ENCODE peak calls at places on chromosome 11, in seven cellular contexts. O is HepG2, F is A549, L is SK-N-SH, S is IMR-90, T is K562, B is GM12878. A is an unnamed sample.

GRCh38 chr11:125892071-125892470 is 4.6 kb downstream of the HYLS1 start:
- DNase-seq in B (no peak), T (no peak), O (no peak), L (no peak), S (peak; percentile 75), F (no peak), A (no peak)

GRCh38 chr11:115672999-115673411 is 168.8 kb upstream of the CADM1 start:
- DNase-seq in O (no peak), T (no peak), L (no peak), F (no peak), S (peak; percentile 73), B (no peak), A (no peak)

GRCh38 chr11:38788591-38788990 is 2190.6 kb upstream of the RAG2 start:
- DNase-seq in T (no peak), O (no peak), F (no peak), L (no peak), S (no peak), B (no peak), A (no peak)

GRCh38 chr11:82927264-82927880 is 25.8 kb downstream of the DDIAS start:
- DNase-seq in F (peak; percentile 58), B (no peak), T (peak; percentile 47), O (peak; percentile 43), L (peak; percentile 54), S (peak; percentile 64), A (no peak)

GRCh38 chr11:66230978-66231377 is 37.5 kb upstream of the RAB1B start:
- DNase-seq in L (no peak), O (no peak), T (no peak), F (no peak), S (no peak), B (no peak), A (no peak)

GRCh38 chr11:123473941-123474668 is 44.0 kb downstream of the GRAMD1B start:
- DNase-seq in L (no peak), T (no peak), F (peak; percentile 50), B (no peak), O (no peak), S (peak; percentile 98), A (no peak)

GRCh38 chr11:109071712-109072524 is 350.1 kb upstream of the C11orf87 start:
- DNase-seq in O (no peak), F (no peak), B (no peak), S (peak; percentile 46), T (no peak), L (no peak), A (no peak)

GRCh38 chr11:73236879-73237278 is 18.8 kb downstream of the P2RY2 start:
- DNase-seq in L (peak; percentile 63), B (no peak), O (peak; percentile 57), F (peak; percentile 69), T (peak; percentile 61), S (peak; percentile 18), A (no peak)

GRCh38 chr11:132994038-132994502 is 538.2 kb downstream of the OPCML start:
- DNase-seq in F (no peak), S (no peak), B (no peak), O (no peak), L (peak; percentile 37), T (no peak), A (no peak)

GRCh38 chr11:60978546-60979380 is 7.3 kb downstream of the CD6 start:
- DNase-seq in F (no peak), L (peak; percentile 58), S (no peak), O (no peak), T (no peak), B (peak; percentile 21), A (no peak)

GRCh38 chr11:13487661-13488030 is 8.2 kb downstream of the PTH start:
- DNase-seq in B (no peak), T (peak; percentile 44), F (peak; percentile 49), S (peak; percentile 3), O (peak; percentile 77), L (no peak), A (peak; percentile 49)

GRCh38 chr11:11510939-11511338 is 110.9 kb downstream of the GALNT18 start:
- DNase-seq in F (no peak), L (no peak), B (no peak), S (peak; percentile 17), O (no peak), T (no peak), A (no peak)
- TF ChIP-seq RFX5 in F (no peak), L (no peak), B (no peak), S (no peak), O (no peak), T (no peak), A (no peak)

DNA sequence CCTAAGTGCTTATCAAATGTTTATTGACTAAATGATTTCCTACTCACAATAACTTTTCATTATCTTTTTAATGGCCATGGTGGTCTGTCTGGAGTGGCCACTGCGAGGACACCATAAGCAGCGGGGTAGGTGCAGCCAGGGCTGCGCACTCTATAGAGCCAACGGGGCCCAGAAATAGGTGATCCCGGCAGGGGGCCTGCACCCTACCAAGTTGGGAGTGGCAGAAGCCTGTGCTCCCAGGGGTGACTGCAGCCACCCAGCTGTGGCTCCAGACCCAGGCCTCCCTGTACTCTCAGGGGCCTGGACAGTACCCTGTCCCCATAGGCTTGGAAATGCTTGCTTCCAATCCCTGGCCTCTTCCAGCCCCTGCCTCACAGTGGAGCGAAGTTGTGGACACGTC is 426.4 kb upstream of the FAT3 start:
- DNase-seq in B (no peak), O (no peak), T (no peak), L (no peak), S (no peak), F (no peak), A (no peak)
- TF ChIP-seq RFX5 in B (no peak), O (no peak), T (no peak), L (no peak), S (no peak), F (no peak), A (no peak)

DNA sequence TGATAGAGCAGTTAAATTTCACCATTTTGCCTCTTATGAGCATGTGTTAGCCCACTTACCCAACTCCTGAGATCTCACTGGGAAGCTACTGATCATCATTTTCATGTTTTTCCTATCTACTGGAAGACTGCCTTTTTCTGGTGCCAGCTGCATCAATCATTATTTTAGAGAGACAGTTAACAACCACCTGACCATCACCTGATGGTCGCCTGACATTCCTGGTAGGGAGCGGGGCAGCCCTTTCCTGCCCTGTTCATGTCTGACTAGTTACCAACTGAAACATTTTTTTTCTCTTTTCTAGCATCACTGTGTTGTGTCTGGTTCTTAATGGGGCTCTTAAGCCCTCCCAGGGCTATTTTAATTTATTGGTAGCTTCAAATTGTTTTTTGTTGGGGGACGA is 20.2 kb upstream of the PATL1 start:
- DNase-seq in B (no peak), S (no peak), L (no peak), O (no peak), T (no peak), F (no peak), A (no peak)
- TF ChIP-seq RFX5 in B (no peak), S (no peak), L (no peak), O (no peak), T (no peak), F (no peak), A (no peak)

DNA sequence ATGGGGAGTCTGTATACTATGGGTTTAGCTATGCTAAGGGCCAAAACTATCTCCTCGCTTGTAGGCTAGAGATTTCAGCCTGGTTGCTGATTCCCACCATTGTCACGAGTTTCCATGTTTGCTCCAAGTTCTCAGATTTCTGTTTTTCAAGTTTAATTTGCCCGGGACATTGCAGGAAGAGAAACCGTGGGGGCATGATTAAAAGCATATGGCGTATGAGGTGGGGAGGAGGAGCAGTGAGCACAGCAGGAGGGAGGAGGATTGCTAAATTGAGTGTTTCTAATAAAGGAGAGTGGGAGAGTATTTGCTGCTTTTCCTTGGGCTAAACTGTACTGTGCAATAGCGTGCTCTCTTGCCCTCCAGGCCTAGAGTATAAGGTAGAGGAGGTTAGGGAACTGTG is 558.4 kb downstream of the METTL15 start:
- DNase-seq in S (no peak), B (no peak), O (no peak), L (no peak), T (no peak), F (no peak), A (no peak)
- TF ChIP-seq RFX5 in S (no peak), B (no peak), O (no peak), L (no peak), T (no peak), F (no peak), A (no peak)

DNA sequence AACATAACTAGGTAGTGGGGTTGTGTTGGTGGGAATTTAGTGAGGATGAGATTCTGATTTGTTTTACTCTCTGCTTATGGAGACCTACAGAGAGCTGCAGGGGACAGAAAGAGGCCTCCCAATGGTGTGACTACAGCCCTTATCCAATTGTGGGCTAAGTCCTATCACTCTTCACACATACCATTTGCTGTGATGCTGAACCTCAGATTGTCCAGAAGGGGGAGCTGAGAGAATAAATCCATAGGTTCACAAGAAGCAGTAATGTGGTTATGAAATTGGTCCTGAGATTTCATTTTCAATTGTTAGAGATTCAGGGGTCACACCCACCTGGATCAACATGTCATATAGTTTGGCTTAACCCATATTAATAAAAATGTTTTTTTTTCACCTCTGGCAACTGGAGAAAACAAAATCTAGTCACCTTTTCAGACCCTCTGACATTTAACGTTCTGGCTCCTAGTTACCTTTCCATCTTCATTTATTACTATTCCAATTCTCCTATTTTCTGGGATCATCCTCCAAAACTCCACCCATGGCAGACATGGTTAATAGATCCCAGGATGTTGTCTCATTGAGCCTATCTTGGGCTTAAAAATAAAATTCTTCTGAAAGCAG is 53.3 kb upstream of the PTPN5 start:
- DNase-seq in B (no peak), S (peak; percentile 33), L (peak; percentile 40), F (peak; percentile 28), T (peak; percentile 32), O (peak; percentile 37), A (no peak)
- TF ChIP-seq RFX5 in B (no peak), S (no peak), L (no peak), F (no peak), T (no peak), O (no peak), A (no peak)

DNA sequence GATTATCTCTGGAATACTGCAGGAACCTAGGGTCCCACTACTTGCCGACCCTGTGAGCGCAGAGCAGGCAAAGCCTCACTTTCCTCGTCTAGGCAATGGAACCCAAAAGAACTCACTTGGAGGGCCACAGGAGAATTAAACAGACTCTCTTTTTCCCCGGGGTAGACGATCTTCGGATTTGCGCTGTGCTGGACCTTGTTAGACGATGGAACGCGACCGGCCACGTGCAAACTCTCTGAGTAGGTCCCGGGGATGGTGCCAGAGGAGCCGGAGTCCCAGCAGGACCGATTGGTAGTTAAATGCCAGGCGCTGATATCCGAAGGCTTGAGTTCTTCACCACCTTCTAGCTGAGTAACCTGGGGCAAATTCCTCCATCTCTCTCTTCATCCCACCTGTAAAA is 1.0 kb upstream of the SLC1A2 start:
- DNase-seq in B (no peak), O (no peak), T (no peak), S (no peak), L (peak; percentile 19), F (no peak), A (no peak)
- TF ChIP-seq RFX5 in B (no peak), O (no peak), T (no peak), S (no peak), L (no peak), F (no peak), A (no peak)